ENCODE peak calls at places on chromosomes 13 and 19, in four cellular contexts. E is psoas muscle; I is tibial artery; Y is effector memory CD4-positive, alpha-beta T cell. X is an unnamed sample.

GRCh38 chr19:40281381-40282208 is 3.5 kb downstream of the AKT2 start:
- DNase-seq in E (no peak), I (no peak), Y (no peak), X (no peak)

GRCh38 chr13:44605275-44605674 is 29.1 kb upstream of the TSC22D1 start:
- DNase-seq in E (no peak), I (no peak), Y (no peak), X (no peak)

GRCh38 chr19:15154002-15154612 is 46.7 kb downstream of the NOTCH3 start:
- DNase-seq in E (no peak), I (peak), Y (no peak), X (no peak)

GRCh38 chr13:72638059-72638815 is 89.2 kb downstream of the MZT1 start:
- DNase-seq in E (no peak), I (no peak), Y (no peak), X (no peak)

GRCh38 chr19:3986260-3987041 is 1.2 kb upstream of the EEF2 start:
- DNase-seq in E (peak), I (no peak), Y (peak), X (no peak)

GRCh38 chr13:23980160-23980551 is 82.9 kb upstream of the C1QTNF9B start:
- DNase-seq in E (peak), I (peak), Y (peak), X (no peak)

GRCh38 chr19:42693760-42694350 is 46.4 kb downstream of the PSG3 start:
- DNase-seq in E (no peak), I (no peak), Y (no peak), X (no peak)

GRCh38 chr19:40157059-40157458 is 34.2 kb upstream of the MAP3K10 start:
- DNase-seq in E (no peak), I (no peak), Y (no peak), X (no peak)

GRCh38 chr19:1490020-1490310 is 185 bp downstream of the PCSK4 start:
- DNase-seq in E (no peak), I (no peak), Y (no peak), X (no peak)

GRCh38 chr13:112885782-112886268 is 83.2 kb upstream of the MCF2L start:
- DNase-seq in E (peak), I (peak), Y (no peak), X (peak)

GRCh38 chr13:26074706-26075105 is 22.9 kb upstream of the SHISA2 start:
- DNase-seq in E (no peak), I (no peak), Y (no peak), X (no peak)

GRCh38 chr19:8065489-8066261 is 13.1 kb downstream of the CCL25 start:
- DNase-seq in E (no peak), I (no peak), Y (no peak), X (no peak)

GRCh38 chr13:99985243-99985874 is 3.8 kb downstream of the ZIC2 start:
- DNase-seq in E (no peak), I (no peak), Y (no peak), X (no peak)

GRCh38 chr13:32537580-32538233 is 888 bp downstream of the N4BP2L2 start:
- DNase-seq in E (peak), I (peak), Y (peak), X (no peak)

GRCh38 chr13:46207828-46208227 is 3.9 kb upstream of the LRRC63 start:
- DNase-seq in E (no peak), I (no peak), Y (no peak), X (no peak)

GRCh38 chr13:110557610-110558305 is 3.8 kb downstream of the RAB20 start:
- DNase-seq in E (no peak), I (no peak), Y (no peak), X (no peak)

GRCh38 chr19:49590071-49590970 is 661 bp upstream of the PRR12 start:
- DNase-seq in E (peak), I (peak), Y (peak), X (peak)

GRCh38 chr19:49590971-49591730 is at the start of gene PRR12:
- DNase-seq in E (peak), I (peak), Y (peak), X (peak)

GRCh38 chr19:49587227-49587626 is 3.8 kb upstream of the PRR12 start:
- DNase-seq in E (no peak), I (no peak), Y (no peak), X (no peak)

GRCh38 chr19:49588370-49589122 is 2.4 kb upstream of the PRR12 start:
- DNase-seq in E (no peak), I (no peak), Y (no peak), X (no peak)

GRCh38 chr19:49589391-49589790 is 1.6 kb upstream of the PRR12 start:
- DNase-seq in E (no peak), I (no peak), Y (no peak), X (no peak)
- H3K27ac ChIP-seq in E (peak), I (peak), Y (peak), X (peak)

GRCh38 chr13:80244574-80244973 is 96.4 kb downstream of the SPRY2 start:
- DNase-seq in E (no peak), I (no peak), Y (no peak), X (no peak)
- H3K4me3 ChIP-seq in E (no peak), I (no peak), Y (no peak), X (no peak)

GRCh38 chr19:19502808-19503602 is 12.3 kb downstream of the TSSK6 start:
- DNase-seq in E (no peak), I (no peak), Y (no peak), X (no peak)
- H3K27ac ChIP-seq in E (no peak), I (no peak), Y (no peak), X (no peak)

DNA sequence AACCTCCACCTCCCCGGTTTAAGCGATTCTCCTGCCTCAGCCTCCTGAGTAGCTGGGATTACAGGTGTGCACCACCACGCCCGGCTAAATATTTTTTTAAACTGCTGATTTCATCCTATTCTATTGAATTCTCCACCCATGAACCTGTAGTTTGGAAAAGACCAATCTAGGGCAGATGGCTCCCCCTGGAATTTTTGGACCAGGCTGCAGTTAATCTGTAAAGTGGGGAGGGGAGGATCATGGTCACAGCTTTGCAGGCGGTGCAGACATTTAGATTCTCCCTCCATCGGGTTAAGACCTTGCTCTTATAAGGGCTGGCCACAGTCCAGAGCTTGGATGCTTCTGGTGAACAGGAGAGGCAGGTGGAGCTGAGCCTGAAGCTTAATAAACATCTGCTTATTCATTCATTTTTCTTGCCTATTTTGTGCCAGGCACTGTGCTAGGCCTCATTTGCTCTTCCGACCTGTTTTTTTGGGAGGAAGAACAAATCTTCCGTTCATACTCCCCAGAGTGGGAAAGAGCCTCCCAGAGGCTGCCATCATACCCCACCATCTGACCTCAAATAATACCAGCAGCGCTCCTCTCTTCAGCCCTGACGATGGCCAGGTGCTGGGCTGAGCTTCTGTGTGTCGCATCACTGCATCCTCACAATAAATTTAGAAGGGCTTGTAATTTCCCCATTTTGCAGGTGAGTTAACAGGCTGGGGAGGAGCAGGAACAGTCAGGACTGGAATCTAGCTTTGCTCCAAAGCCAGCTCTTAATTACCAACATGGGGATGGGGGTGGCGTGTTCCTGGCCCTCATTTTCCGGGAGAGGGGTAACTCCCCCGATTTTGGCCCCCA is 902 bp upstream of the CCDC106 start:
- DNase-seq in E (no peak), I (no peak), Y (no peak), X (no peak)
- H3K4me3 ChIP-seq in E (peak), I (peak), Y (peak), X (peak)

GRCh38 chr19:17555480-17555928 is at the start of gene COLGALT1:
- DNase-seq in E (peak), I (peak), Y (peak), X (peak)

GRCh38 chr19:17550076-17550667 is 5.3 kb upstream of the COLGALT1 start:
- DNase-seq in E (no peak), I (no peak), Y (no peak), X (no peak)

GRCh38 chr19:17555929-17556813 is 722 bp downstream of the COLGALT1 start:
- DNase-seq in E (peak), I (peak), Y (peak), X (no peak)

GRCh38 chr19:17554968-17555479 is 425 bp upstream of the COLGALT1 start:
- DNase-seq in E (no peak), I (no peak), Y (no peak), X (no peak)

DNA sequence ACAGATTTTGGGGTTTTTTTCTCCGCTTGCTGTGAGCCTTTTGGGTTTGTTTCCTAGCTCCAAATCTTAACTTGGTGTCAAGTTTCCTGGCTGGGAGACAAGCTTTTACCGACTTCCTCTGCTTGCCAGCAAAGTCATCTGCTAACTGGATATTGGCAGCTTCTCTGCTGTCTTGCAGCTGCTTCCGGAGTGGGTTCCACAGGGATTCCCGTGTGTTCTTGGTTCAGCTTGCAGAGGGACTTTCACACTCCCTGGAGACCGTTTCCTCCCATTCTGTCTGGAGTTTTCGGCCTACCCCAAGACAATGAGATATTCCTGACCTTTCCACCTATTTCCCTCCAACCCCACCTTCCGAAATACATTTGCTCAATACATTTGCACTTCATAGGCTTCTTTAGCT is 2.2 kb upstream of the COLGALT1 start:
- DNase-seq in E (peak), I (peak), Y (no peak), X (no peak)
- H3K27ac ChIP-seq in E (peak), I (no peak), Y (no peak), X (peak)

GRCh38 chr13:28100149-28101121 is at the start of gene FLT3:
- DNase-seq in E (no peak), I (no peak), Y (no peak), X (no peak)
- H3K4me3 ChIP-seq in E (peak), I (peak), Y (peak), X (peak)

DNA sequence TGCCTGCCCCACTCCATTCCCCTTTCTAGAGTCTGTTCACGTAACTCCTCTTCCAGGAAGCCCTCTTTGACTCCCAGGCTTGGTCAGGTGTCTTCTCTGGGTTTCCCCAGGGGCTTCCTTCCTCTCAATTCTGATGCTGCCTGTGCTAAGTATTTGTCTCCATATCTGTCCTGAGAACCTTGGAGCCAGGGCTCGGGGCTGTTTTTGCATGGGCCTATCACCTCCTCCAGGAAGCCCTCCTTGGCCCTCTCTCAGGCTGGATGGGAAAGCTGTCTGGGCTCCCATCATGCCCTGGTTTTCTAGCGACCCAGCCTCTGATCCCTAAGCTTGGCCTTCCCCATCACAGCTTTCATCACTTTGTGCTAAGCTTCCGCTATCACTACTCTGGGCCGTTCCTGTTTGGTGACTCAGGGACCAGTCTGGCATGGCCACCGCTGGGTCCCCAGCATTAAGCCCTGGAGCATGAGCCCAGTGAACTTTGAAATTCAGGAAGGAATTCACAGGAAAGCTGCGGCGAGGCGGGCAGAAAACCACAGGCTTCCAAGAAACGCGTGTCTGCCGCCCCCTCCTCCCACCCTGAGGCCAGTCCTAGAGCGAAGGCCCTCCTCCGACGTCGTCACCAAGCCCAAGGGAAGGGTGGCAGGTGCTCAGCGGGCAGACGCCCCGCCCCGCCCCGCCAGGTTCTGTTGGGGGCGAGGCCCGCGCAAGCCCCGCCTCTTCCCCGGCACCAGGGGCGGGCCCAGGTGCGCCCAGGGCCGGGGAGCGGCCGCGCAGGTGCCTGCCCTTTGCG is 482 bp upstream of the SPINT2 start:
- DNase-seq in E (no peak), I (no peak), Y (no peak), X (no peak)
- H3K27ac ChIP-seq in E (no peak), I (peak), Y (peak), X (peak)

X was measured in RWPE2.